ENCODE peak calls at places on chromosome X, in nine cellular contexts. N, C, U, I, X, Z, L, J and S are unnamed samples.

GRCh38 chrX:25941087-25941486 is 197.1 kb upstream of the MAGEB18 start:
- DNase-seq in N (no peak), C (no peak), U (no peak), I (no peak), X (no peak), Z (no peak), L (no peak), J (no peak), S (no peak)

GRCh38 chrX:88883205-88883604 is 136.2 kb downstream of the CPXCR1 start:
- DNase-seq in N (no peak), C (no peak), U (no peak), I (no peak), X (no peak), Z (no peak), L (no peak), J (no peak), S (no peak)

GRCh38 chrX:155767101-155767878 is 113.9 kb upstream of the VAMP7 start:
- DNase-seq in N (no peak), C (no peak), U (no peak), I (peak), X (peak), Z (peak), L (no peak), J (peak), S (peak)

GRCh38 chrX:45781901-45782553 is 581.4 kb upstream of the DIPK2B start:
- DNase-seq in N (no peak), C (no peak), U (no peak), I (no peak), X (peak), Z (no peak), L (no peak), J (no peak), S (no peak)

GRCh38 chrX:46961574-46962279 is 49.5 kb downstream of the JADE3 start:
- DNase-seq in N (no peak), C (no peak), U (no peak), I (no peak), X (no peak), Z (peak), L (no peak), J (no peak), S (no peak)

GRCh38 chrX:136065044-136065671 is 79.9 kb downstream of the SLC9A6 start:
- DNase-seq in N (no peak), C (no peak), U (peak), I (no peak), X (peak), Z (peak), L (no peak), J (no peak), S (no peak)

GRCh38 chrX:133417364-133417763 is 2.1 kb upstream of the GPC4 start:
- DNase-seq in N (no peak), C (no peak), U (no peak), I (no peak), X (no peak), Z (no peak), L (no peak), J (no peak), S (no peak)

GRCh38 chrX:118066867-118067515 is 49.6 kb downstream of the KLHL13 start:
- DNase-seq in N (no peak), C (no peak), U (no peak), I (no peak), X (no peak), Z (no peak), L (no peak), J (no peak), S (no peak)

GRCh38 chrX:19566359-19567141 is 51.2 kb upstream of the MAP3K15 start:
- DNase-seq in N (no peak), C (no peak), U (no peak), I (no peak), X (peak), Z (peak), L (peak), J (no peak), S (no peak)

GRCh38 chrX:37684918-37685317 is 673 bp upstream of the XK start:
- DNase-seq in N (no peak), C (no peak), U (no peak), I (no peak), X (no peak), Z (no peak), L (no peak), J (no peak), S (no peak)

GRCh38 chrX:57286507-57287251 is at the start of gene FAAH2:
- DNase-seq in N (no peak), C (no peak), U (no peak), I (no peak), X (no peak), Z (peak), L (no peak), J (no peak), S (no peak)

GRCh38 chrX:15664487-15665444 is at the start of gene CLTRN:
- DNase-seq in N (no peak), C (no peak), U (no peak), I (no peak), X (no peak), Z (no peak), L (no peak), J (no peak), S (no peak)

GRCh38 chrX:33205321-33205720 is 6.0 kb downstream of the DMD start:
- DNase-seq in N (no peak), C (no peak), U (no peak), I (no peak), X (peak), Z (no peak), L (no peak), J (no peak), S (no peak)

GRCh38 chrX:40772290-40772689 is 36.9 kb upstream of the MED14 start:
- DNase-seq in N (no peak), C (no peak), U (no peak), I (no peak), X (no peak), Z (no peak), L (no peak), J (no peak), S (no peak)

GRCh38 chrX:19569121-19569805 is 54.0 kb upstream of the MAP3K15 start:
- DNase-seq in N (no peak), C (no peak), U (no peak), I (no peak), X (peak), Z (no peak), L (no peak), J (no peak), S (no peak)

GRCh38 chrX:29662101-29662500 is 553.3 kb upstream of the MAGEB2 start:
- DNase-seq in N (no peak), C (no peak), U (no peak), I (no peak), X (peak), Z (no peak), L (no peak), J (no peak), S (no peak)

GRCh38 chrX:57596109-57596870 is 4.5 kb downstream of the ZXDB start:
- DNase-seq in N (no peak), C (no peak), U (no peak), I (no peak), X (no peak), Z (no peak), L (no peak), J (no peak), S (no peak)

GRCh38 chrX:155757366-155757765 is 123.8 kb upstream of the VAMP7 start:
- DNase-seq in N (no peak), C (no peak), U (no peak), I (no peak), X (no peak), Z (no peak), L (no peak), J (no peak), S (no peak)

GRCh38 chrX:7266261-7266660 is 118.3 kb upstream of the PUDP start:
- DNase-seq in N (no peak), C (no peak), U (no peak), I (no peak), X (no peak), Z (no peak), L (no peak), J (no peak), S (no peak)

GRCh38 chrX:41347186-41347585 is 13.2 kb downstream of the DDX3X start:
- DNase-seq in N (no peak), C (no peak), U (no peak), I (no peak), X (no peak), Z (no peak), L (no peak), J (no peak), S (no peak)

DNA sequence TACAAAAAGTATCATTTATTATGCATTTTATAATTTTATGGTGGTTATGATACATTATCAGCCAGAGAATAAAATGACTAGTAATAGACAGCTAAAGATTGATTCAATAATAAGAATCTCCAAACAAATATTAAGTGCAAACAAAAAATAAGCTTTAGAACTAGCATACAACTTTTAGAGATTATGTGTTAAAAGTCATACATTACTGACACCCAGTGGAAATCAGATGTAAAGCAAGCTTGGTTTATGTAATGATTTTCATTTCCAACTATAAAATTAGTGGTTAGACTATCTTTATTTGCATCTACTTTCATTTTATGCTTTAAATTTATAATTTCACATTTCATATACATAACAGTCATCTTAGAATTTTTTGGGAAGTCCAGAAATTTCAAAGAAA is 57.7 kb downstream of the IL13RA2 start:
- DNase-seq in N (no peak), C (no peak), U (no peak), I (no peak), X (peak), Z (no peak), L (no peak), J (no peak), S (no peak)
- TF ChIP-seq CTCF in N (peak), C (peak), U (peak), I (peak), X (peak), Z (peak), L (peak), J (no peak), S (peak)

GRCh38 chrX:152853986-152854385 is 23.1 kb downstream of the NSDHL start:
- DNase-seq in N (no peak), C (no peak), U (no peak), I (no peak), X (no peak), Z (no peak), L (no peak), J (no peak), S (no peak)

GRCh38 chrX:152845618-152846240 is 14.9 kb downstream of the NSDHL start:
- DNase-seq in N (no peak), C (no peak), U (no peak), I (no peak), X (no peak), Z (no peak), L (no peak), J (no peak), S (no peak)

GRCh38 chrX:152847281-152847680 is 16.4 kb downstream of the NSDHL start:
- DNase-seq in N (no peak), C (no peak), U (no peak), I (no peak), X (no peak), Z (no peak), L (no peak), J (no peak), S (no peak)

GRCh38 chrX:152850465-152850864 is 19.6 kb downstream of the NSDHL start:
- DNase-seq in N (no peak), C (no peak), U (no peak), I (no peak), X (no peak), Z (no peak), L (no peak), J (no peak), S (no peak)
- TF ChIP-seq CTCF in N (no peak), C (no peak), U (no peak), I (no peak), X (no peak), Z (no peak), L (no peak), J (no peak), S (no peak)

GRCh38 chrX:140050906-140051305 is 85.6 kb upstream of the CXorf66 start:
- DNase-seq in N (no peak), C (no peak), U (no peak), I (peak), X (peak), Z (no peak), L (no peak), J (no peak), S (no peak)
- TF ChIP-seq CTCF in N (no peak), C (no peak), U (peak), I (peak), X (peak), Z (peak), L (peak), J (no peak), S (no peak)

GRCh38 chrX:31604629-31605221 is 532.9 kb upstream of the FTHL17 start:
- DNase-seq in N (no peak), C (no peak), U (no peak), I (no peak), X (no peak), Z (no peak), L (no peak), J (no peak), S (no peak)

GRCh38 chrX:31608651-31609050 is 536.8 kb upstream of the FTHL17 start:
- DNase-seq in N (no peak), C (no peak), U (no peak), I (no peak), X (no peak), Z (no peak), L (no peak), J (no peak), S (no peak)

GRCh38 chrX:31606796-31607195 is 535.0 kb upstream of the FTHL17 start:
- DNase-seq in N (no peak), C (no peak), U (no peak), I (no peak), X (no peak), Z (no peak), L (no peak), J (no peak), S (no peak)

GRCh38 chrX:31603411-31604120 is 531.7 kb upstream of the FTHL17 start:
- DNase-seq in N (no peak), C (no peak), U (no peak), I (no peak), X (peak), Z (no peak), L (no peak), J (no peak), S (no peak)

GRCh38 chrX:31609130-31609529 is 537.3 kb upstream of the FTHL17 start:
- DNase-seq in N (no peak), C (no peak), U (no peak), I (no peak), X (peak), Z (no peak), L (no peak), J (no peak), S (no peak)
- TF ChIP-seq CTCF in N (no peak), C (no peak), U (no peak), I (no peak), X (no peak), Z (no peak), L (peak), J (no peak), S (no peak)

GRCh38 chrX:130082244-130083106 is 27.8 kb downstream of the ELF4 start:
- DNase-seq in N (no peak), C (no peak), U (no peak), I (no peak), X (peak), Z (peak), L (no peak), J (no peak), S (no peak)
- TF ChIP-seq CTCF in N (no peak), C (no peak), U (peak), I (no peak), X (peak), Z (no peak), L (no peak), J (no peak), S (no peak)

GRCh38 chrX:6225307-6226052 is 3.2 kb downstream of the NLGN4X start:
- DNase-seq in N (no peak), C (no peak), U (no peak), I (no peak), X (no peak), Z (no peak), L (no peak), J (no peak), S (no peak)
- TF ChIP-seq CTCF in N (no peak), C (no peak), U (no peak), I (peak), X (no peak), Z (no peak), L (no peak), J (no peak), S (no peak)